ENCODE peak calls at places on chromosomes 11 and 22, in five cellular contexts. G is K562, H is A549, Y is upper lobe of left lung, O is GM12878. E is an unnamed sample.

GRCh38 chr11:35402751-35403454 is 16.5 kb downstream of the SLC1A2 start:
- ATAC-seq in Y (no peak), G (no peak), O (no peak), H (no peak), E (no peak)

GRCh38 chr11:69305885-69306540 is 12.1 kb downstream of the MYEOV start:
- ATAC-seq in Y (no peak), O (no peak), H (no peak), G (no peak), E (no peak)

GRCh38 chr11:2319791-2320481 is 18.1 kb downstream of the TSPAN32 start:
- ATAC-seq in O (no peak), H (no peak), G (no peak), Y (no peak), E (no peak)

GRCh38 chr11:416051-416756 is 1.4 kb upstream of the SIGIRR start:
- ATAC-seq in O (no peak), H (no peak), Y (peak; percentile 1), G (no peak), E (no peak)

GRCh38 chr22:25027052-25027525 is 74.6 kb downstream of the KIAA1671 start:
- ATAC-seq in Y (no peak), O (no peak), H (no peak), G (no peak), E (no peak)

GRCh38 chr22:19805821-19806212 is 45.2 kb downstream of the TBX1 start:
- ATAC-seq in O (no peak), H (no peak), Y (no peak), G (no peak), E (no peak)

GRCh38 chr22:37498289-37498909 is 12.2 kb upstream of the MFNG start:
- ATAC-seq in O (peak; percentile 97), Y (no peak), G (peak; percentile 95), H (peak; percentile 28), E (no peak)

GRCh38 chr22:31179345-31179744 is 19.4 kb downstream of the RNF185 start:
- ATAC-seq in G (no peak), Y (no peak), O (no peak), H (peak; percentile 74), E (peak; percentile 12)

GRCh38 chr11:120657306-120658070 is 145.9 kb downstream of the GRIK4 start:
- ATAC-seq in O (peak; percentile 86), Y (no peak), H (no peak), G (no peak), E (no peak)

GRCh38 chr11:44936527-44936926 is 14.2 kb downstream of the TP53I11 start:
- ATAC-seq in G (peak; percentile 92), Y (peak; percentile 85), H (peak; percentile 93), O (peak; percentile 97), E (peak; percentile 58)

GRCh38 chr11:79100093-79100704 is 340.6 kb downstream of the TENM4 start:
- ATAC-seq in G (peak; percentile 96), H (peak; percentile 95), O (peak; percentile 96), Y (peak; percentile 73), E (no peak)

GRCh38 chr11:116170526-116171120 is 602.2 kb downstream of the BUD13 start:
- ATAC-seq in O (peak; percentile 64), Y (no peak), G (peak; percentile 31), H (peak; percentile 58), E (no peak)

GRCh38 chr11:19060629-19061028 is at the start of gene MRGPRX2:
- ATAC-seq in Y (no peak), O (no peak), H (no peak), G (no peak), E (no peak)

GRCh38 chr11:47389577-47390072 is 11.3 kb upstream of the SPI1 start:
- ATAC-seq in Y (no peak), H (no peak), G (no peak), O (no peak), E (no peak)

GRCh38 chr11:33478111-33478573 is 221.0 kb downstream of the HIPK3 start:
- ATAC-seq in O (peak; percentile 78), G (no peak), Y (no peak), H (no peak), E (no peak)

GRCh38 chr22:27638329-27639179 is 163.0 kb downstream of the MN1 start:
- ATAC-seq in O (no peak), H (no peak), Y (no peak), G (no peak), E (no peak)

GRCh38 chr11:7589861-7590260 is 76.1 kb downstream of the PPFIBP2 start:
- ATAC-seq in G (no peak), O (no peak), H (no peak), Y (no peak), E (no peak)

GRCh38 chr11:45658292-45658991 is 7.0 kb downstream of the CHST1 start:
- ATAC-seq in O (peak; percentile 76), Y (peak; percentile 34), H (no peak), G (peak; percentile 23), E (peak; percentile 89)

GRCh38 chr22:27474711-27475547 is 326.6 kb downstream of the MN1 start:
- ATAC-seq in Y (peak; percentile 58), O (no peak), H (peak; percentile 87), G (no peak), E (peak; percentile 76)

GRCh38 chr22:30208631-30209603 is 37.6 kb downstream of the LIF start:
- ATAC-seq in Y (peak; percentile 67), G (peak; percentile 92), H (no peak), O (no peak), E (peak; percentile 63)

GRCh38 chr11:68498313-68498712 is 37.8 kb downstream of the PPP6R3 start:
- ATAC-seq in H (no peak), Y (peak; percentile 28), O (peak; percentile 19), G (peak; percentile 30), E (no peak)

GRCh38 chr11:70323811-70324210 is 53.3 kb downstream of the PPFIA1 start:
- ATAC-seq in Y (peak; percentile 47), O (peak; percentile 42), H (peak; percentile 41), G (no peak), E (no peak)

GRCh38 chr11:105298174-105298573 is 158.6 kb upstream of the CARD18 start:
- ATAC-seq in G (no peak), H (no peak), Y (no peak), O (no peak), E (no peak)

GRCh38 chr11:11397043-11397415 is 44.0 kb upstream of the CSNK2A3 start:
- ATAC-seq in H (no peak), O (no peak), G (no peak), Y (no peak), E (no peak)

GRCh38 chr11:106031210-106031845 is 9.3 kb upstream of the MSANTD4 start:
- ATAC-seq in G (no peak), O (peak; percentile 21), Y (no peak), H (no peak), E (no peak)

GRCh38 chr22:50302041-50302541 is 5.4 kb downstream of the PLXNB2 start:
- ATAC-seq in H (peak; percentile 5), G (no peak), Y (no peak), O (peak; percentile 1), E (peak; percentile 6)

GRCh38 chr11:33920838-33921613 is 29.1 kb upstream of the LMO2 start:
- ATAC-seq in G (no peak), Y (no peak), O (peak; percentile 97), H (no peak), E (no peak)

GRCh38 chr11:65425971-65426838 is 3.6 kb downstream of the NEAT1 start:
- ATAC-seq in H (no peak), Y (no peak), G (no peak), O (peak; percentile 28), E (no peak)

GRCh38 chr11:12803086-12803826 is 129.0 kb downstream of the TEAD1 start:
- ATAC-seq in G (no peak), O (no peak), H (peak; percentile 4), Y (no peak), E (no peak)

GRCh38 chr11:120335596-120335927 is 651 bp upstream of the ARHGEF12 start:
- ATAC-seq in Y (peak; percentile 3), H (peak; percentile 44), G (peak; percentile 9), O (peak; percentile 53), E (no peak)

GRCh38 chr11:117099681-117100080 is 1.5 kb upstream of the SIK3 start:
- ATAC-seq in Y (no peak), G (no peak), H (no peak), O (no peak), E (no peak)

GRCh38 chr11:117868088-117868487 is 8.4 kb downstream of the FXYD6 start:
- ATAC-seq in O (no peak), G (no peak), H (no peak), Y (no peak), E (no peak)

GRCh38 chr11:114310095-114310494 is 13.9 kb downstream of the NNMT start:
- ATAC-seq in G (no peak), Y (no peak), O (no peak), H (no peak), E (no peak)

GRCh38 chr11:114308689-114309089 is 12.5 kb downstream of the NNMT start:
- ATAC-seq in G (peak; percentile 19), H (peak; percentile 44), Y (peak; percentile 77), O (no peak), E (peak; percentile 76)

GRCh38 chr11:114304969-114305368 is 8.8 kb downstream of the NNMT start:
- ATAC-seq in G (no peak), O (no peak), Y (no peak), H (peak; percentile 12), E (no peak)

GRCh38 chr11:114309517-114309916 is 13.3 kb downstream of the NNMT start:
- ATAC-seq in H (no peak), O (no peak), G (no peak), Y (no peak), E (no peak)

GRCh38 chr11:114307524-114308203 is 11.5 kb downstream of the NNMT start:
- ATAC-seq in O (no peak), Y (peak; percentile 78), H (peak; percentile 33), G (peak; percentile 67), E (peak; percentile 69)
- TF ChIP-seq EP300 in O (no peak), Y (peak; percentile 69), H (no peak), G (peak; percentile 31), E (no peak)

GRCh38 chr11:26677566-26677965 is 44.3 kb downstream of the SLC5A12 start:
- ATAC-seq in Y (no peak), O (no peak), G (no peak), H (no peak), E (no peak)
- TF ChIP-seq EP300 in Y (no peak), O (no peak), G (no peak), H (no peak), E (no peak)

DNA sequence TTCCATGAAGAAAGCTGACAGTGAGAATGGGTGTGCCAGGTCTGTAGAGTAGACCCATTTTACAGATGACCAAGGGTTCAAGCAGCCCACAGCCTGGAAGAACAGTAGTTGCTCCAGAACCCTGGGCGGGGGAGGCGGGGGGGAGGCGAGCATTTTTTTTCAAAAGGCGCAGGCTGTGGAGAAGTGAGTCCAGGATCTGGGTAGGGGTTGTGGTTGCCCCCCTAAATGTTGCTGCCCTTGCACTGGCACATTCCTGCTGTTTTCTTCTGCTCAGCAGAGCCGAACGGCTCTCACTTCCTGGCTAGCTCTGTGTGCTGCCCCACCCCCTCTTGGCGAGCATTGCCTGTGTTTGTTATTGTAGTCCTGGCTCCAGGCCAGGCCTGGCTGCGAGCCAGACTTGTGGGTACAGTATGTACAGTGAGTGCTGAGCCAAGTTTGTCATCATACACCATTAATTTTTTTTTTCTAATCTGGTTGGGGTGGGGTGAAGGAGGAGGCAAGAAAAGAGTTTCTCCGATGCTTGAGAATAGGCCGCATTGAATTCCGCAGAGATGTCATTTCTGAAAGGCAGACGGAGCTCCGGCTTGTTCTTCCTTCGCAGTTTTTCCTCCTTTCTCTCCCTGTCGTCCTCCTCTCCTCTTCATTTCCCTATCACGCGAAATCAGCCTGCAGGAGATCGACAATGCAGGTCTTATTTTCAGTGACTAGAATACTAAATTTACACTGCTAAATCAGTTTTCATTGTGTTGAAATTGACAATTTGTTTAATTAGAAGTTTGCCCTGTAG is 100.5 kb downstream of the ZBTB16 start:
- ATAC-seq in Y (peak; percentile 71), H (peak; percentile 77), G (peak; percentile 96), O (peak; percentile 64), E (peak; percentile 62)
- TF ChIP-seq EP300 in Y (peak; percentile 93), H (no peak), G (peak; percentile 81), O (no peak), E (peak; percentile 98)

GRCh38 chr11:92642146-92642919 is 327.1 kb upstream of the MTNR1B start:
- ATAC-seq in Y (no peak), H (no peak), G (no peak), O (no peak), E (no peak)
- TF ChIP-seq EP300 in Y (no peak), H (no peak), G (no peak), O (no peak), E (no peak)

E was measured in gastroesophageal sphincter.